ENCODE peak calls at places on chromosomes 13 and 19, in seven cellular contexts. Y, X, L, E, O, A and D are unnamed samples.

GRCh38 chr19:44792286-44792685 is 14.6 kb downstream of the CBLC start:
- DNase-seq in O (no peak), E (no peak), L (no peak), X (peak), A (no peak), Y (peak), D (peak)

GRCh38 chr19:34493649-34494044 is 12.1 kb downstream of the WTIP start:
- DNase-seq in X (no peak), Y (no peak), L (no peak), E (no peak), A (no peak), O (no peak), D (peak)

GRCh38 chr19:14375055-14375581 is 6.1 kb upstream of the ADGRE5 start:
- DNase-seq in X (no peak), L (no peak), E (peak), Y (no peak), A (no peak), O (peak), D (no peak)

GRCh38 chr19:44951179-44952159 is 3.7 kb upstream of the CLPTM1 start:
- DNase-seq in E (peak), Y (peak), X (peak), A (peak), L (peak), O (peak), D (peak)

GRCh38 chr13:52713894-52714293 is 25.7 kb downstream of the CNMD start:
- DNase-seq in E (peak), L (no peak), X (no peak), A (no peak), Y (no peak), O (no peak), D (no peak)

GRCh38 chr13:107554355-107554905 is 660.9 kb downstream of the LIG4 start:
- DNase-seq in X (no peak), Y (peak), E (no peak), L (no peak), O (no peak), A (no peak), D (no peak)

GRCh38 chr13:81591528-81592220 is 1250.7 kb upstream of the SPRY2 start:
- DNase-seq in A (no peak), Y (no peak), E (no peak), O (no peak), L (no peak), X (no peak), D (no peak)

GRCh38 chr13:110187501-110188161 is 119.3 kb downstream of the COL4A1 start:
- DNase-seq in E (no peak), X (no peak), L (no peak), A (no peak), O (no peak), Y (no peak), D (peak)